ENCODE peak calls at places on chromosomes 13 and 19, in nine cellular contexts. One of them, this sample, is unnamed.

GRCh38 chr13:44747179-44747578 is 171.0 kb upstream of the TSC22D1 start:
- DNase-seq in psoas muscle: no peak
- DNase-seq in pancreas: peak
- DNase-seq in epithelial cell of esophagus: no peak
- DNase-seq in mesothelial cell of epicardium: no peak
- DNase-seq in Calu3: no peak
- DNase-seq in choroid plexus epithelial cell: no peak
- DNase-seq in mucosa of descending colon: no peak
- DNase-seq in suprapubic skin: no peak
- DNase-seq in this sample: no peak

GRCh38 chr13:30196025-30196424 is 111.3 kb downstream of the KATNAL1 start:
- DNase-seq in choroid plexus epithelial cell: peak
- DNase-seq in psoas muscle: no peak
- DNase-seq in pancreas: no peak
- DNase-seq in mucosa of descending colon: no peak
- DNase-seq in suprapubic skin: no peak
- DNase-seq in mesothelial cell of epicardium: no peak
- DNase-seq in epithelial cell of esophagus: no peak
- DNase-seq in Calu3: no peak
- DNase-seq in this sample: no peak

GRCh38 chr13:73767747-73768315 is 366.4 kb downstream of the KLF12 start:
- DNase-seq in pancreas: no peak
- DNase-seq in suprapubic skin: no peak
- DNase-seq in mucosa of descending colon: peak
- DNase-seq in psoas muscle: no peak
- DNase-seq in mesothelial cell of epicardium: no peak
- DNase-seq in choroid plexus epithelial cell: no peak
- DNase-seq in Calu3: peak
- DNase-seq in epithelial cell of esophagus: peak
- DNase-seq in this sample: no peak

GRCh38 chr13:79781829-79782540 is 301.0 kb downstream of the NDFIP2 start:
- DNase-seq in pancreas: no peak
- DNase-seq in mesothelial cell of epicardium: no peak
- DNase-seq in choroid plexus epithelial cell: no peak
- DNase-seq in epithelial cell of esophagus: no peak
- DNase-seq in psoas muscle: no peak
- DNase-seq in suprapubic skin: no peak
- DNase-seq in Calu3: no peak
- DNase-seq in mucosa of descending colon: no peak
- DNase-seq in this sample: no peak

GRCh38 chr19:40803857-40804782 is 5.1 kb downstream of the EGLN2 start:
- DNase-seq in epithelial cell of esophagus: no peak
- DNase-seq in choroid plexus epithelial cell: no peak
- DNase-seq in suprapubic skin: no peak
- DNase-seq in mesothelial cell of epicardium: no peak
- DNase-seq in psoas muscle: no peak
- DNase-seq in Calu3: no peak
- DNase-seq in mucosa of descending colon: peak
- DNase-seq in pancreas: peak
- DNase-seq in this sample: no peak

GRCh38 chr13:69324109-69324886 is 783.3 kb upstream of the ATXN8OS start:
- DNase-seq in suprapubic skin: no peak
- DNase-seq in choroid plexus epithelial cell: peak
- DNase-seq in mucosa of descending colon: no peak
- DNase-seq in mesothelial cell of epicardium: no peak
- DNase-seq in epithelial cell of esophagus: peak
- DNase-seq in pancreas: no peak
- DNase-seq in psoas muscle: no peak
- DNase-seq in Calu3: no peak
- DNase-seq in this sample: no peak

GRCh38 chr13:66461021-66461420 is 769.1 kb downstream of the PCDH9 start:
- DNase-seq in Calu3: no peak
- DNase-seq in choroid plexus epithelial cell: no peak
- DNase-seq in mesothelial cell of epicardium: no peak
- DNase-seq in psoas muscle: no peak
- DNase-seq in suprapubic skin: no peak
- DNase-seq in epithelial cell of esophagus: no peak
- DNase-seq in pancreas: no peak
- DNase-seq in mucosa of descending colon: no peak
- DNase-seq in this sample: no peak

GRCh38 chr13:46575321-46575721 is 22.4 kb downstream of the LRCH1 start:
- DNase-seq in mucosa of descending colon: no peak
- DNase-seq in choroid plexus epithelial cell: peak
- DNase-seq in psoas muscle: no peak
- DNase-seq in suprapubic skin: no peak
- DNase-seq in Calu3: no peak
- DNase-seq in pancreas: no peak
- DNase-seq in mesothelial cell of epicardium: no peak
- DNase-seq in epithelial cell of esophagus: peak
- DNase-seq in this sample: no peak

GRCh38 chr19:11460207-11460606 is 20.6 kb downstream of the ELAVL3 start:
- DNase-seq in epithelial cell of esophagus: no peak
- DNase-seq in mesothelial cell of epicardium: no peak
- DNase-seq in psoas muscle: no peak
- DNase-seq in pancreas: no peak
- DNase-seq in mucosa of descending colon: no peak
- DNase-seq in Calu3: no peak
- DNase-seq in suprapubic skin: no peak
- DNase-seq in choroid plexus epithelial cell: no peak
- DNase-seq in this sample: no peak

GRCh38 chr13:42049454-42049780 is 969 bp downstream of the DGKH start:
- DNase-seq in epithelial cell of esophagus: no peak
- DNase-seq in choroid plexus epithelial cell: no peak
- DNase-seq in mucosa of descending colon: no peak
- DNase-seq in pancreas: no peak
- DNase-seq in suprapubic skin: no peak
- DNase-seq in mesothelial cell of epicardium: no peak
- DNase-seq in Calu3: no peak
- DNase-seq in psoas muscle: no peak
- DNase-seq in this sample: no peak

GRCh38 chr13:42047561-42048322 is 706 bp upstream of the DGKH start:
- DNase-seq in mesothelial cell of epicardium: no peak
- DNase-seq in psoas muscle: peak
- DNase-seq in suprapubic skin: no peak
- DNase-seq in pancreas: peak
- DNase-seq in Calu3: peak
- DNase-seq in choroid plexus epithelial cell: peak
- DNase-seq in epithelial cell of esophagus: peak
- DNase-seq in mucosa of descending colon: peak
- DNase-seq in this sample: peak

GRCh38 chr13:42046448-42046847 is 2.0 kb upstream of the DGKH start:
- DNase-seq in mucosa of descending colon: no peak
- DNase-seq in psoas muscle: no peak
- DNase-seq in epithelial cell of esophagus: no peak
- DNase-seq in choroid plexus epithelial cell: no peak
- DNase-seq in Calu3: no peak
- DNase-seq in suprapubic skin: no peak
- DNase-seq in mesothelial cell of epicardium: no peak
- DNase-seq in pancreas: no peak
- DNase-seq in this sample: no peak

GRCh38 chr13:42048323-42048624 is 174 bp upstream of the DGKH start:
- DNase-seq in Calu3: no peak
- DNase-seq in pancreas: no peak
- DNase-seq in choroid plexus epithelial cell: peak
- DNase-seq in mesothelial cell of epicardium: no peak
- DNase-seq in mucosa of descending colon: no peak
- DNase-seq in suprapubic skin: no peak
- DNase-seq in psoas muscle: no peak
- DNase-seq in epithelial cell of esophagus: no peak
- DNase-seq in this sample: no peak

DNA sequence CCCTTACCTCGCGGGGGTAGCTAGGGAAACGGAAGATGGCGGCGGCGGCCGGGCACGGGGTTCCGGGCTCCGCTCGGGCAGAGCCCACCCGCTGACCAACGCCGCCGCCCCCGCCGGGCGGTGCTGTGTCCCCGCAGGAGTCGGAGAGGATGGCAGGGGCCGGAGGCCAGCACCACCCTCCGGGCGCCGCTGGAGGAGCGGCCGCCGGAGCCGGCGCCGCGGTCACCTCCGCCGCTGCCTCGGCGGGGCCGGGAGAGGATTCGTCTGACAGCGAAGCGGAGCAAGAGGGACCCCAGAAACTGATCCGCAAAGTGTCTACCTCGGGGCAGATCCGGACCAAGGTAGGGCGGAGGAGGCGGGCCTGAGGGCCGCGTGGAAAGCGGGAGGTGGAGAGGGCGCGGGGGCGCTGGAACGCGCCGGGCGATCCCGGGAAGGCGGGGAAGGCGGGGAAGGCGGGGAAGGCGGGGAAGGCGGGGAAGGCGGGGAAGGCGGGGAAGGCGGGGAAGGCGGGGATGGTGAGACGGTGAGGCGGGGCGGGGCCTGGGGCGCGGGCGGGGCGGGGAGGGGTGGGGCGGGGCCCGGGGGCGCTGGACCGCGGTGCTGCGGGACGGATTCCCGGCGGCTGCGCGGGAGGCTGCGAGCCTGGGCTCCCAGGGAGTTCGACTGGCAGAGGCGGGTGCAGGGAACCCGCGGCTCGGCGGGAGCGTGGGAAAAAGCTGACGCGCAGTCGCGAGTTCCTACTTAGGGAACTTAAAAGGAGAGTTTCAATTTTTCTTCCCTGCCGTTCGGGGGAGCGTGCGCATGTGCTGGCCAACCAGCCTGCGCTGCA is at the start of gene DGKH:
- DNase-seq in Calu3: peak
- DNase-seq in epithelial cell of esophagus: peak
- DNase-seq in choroid plexus epithelial cell: peak
- DNase-seq in mucosa of descending colon: peak
- DNase-seq in psoas muscle: peak
- DNase-seq in suprapubic skin: peak
- DNase-seq in pancreas: peak
- DNase-seq in mesothelial cell of epicardium: peak
- DNase-seq in this sample: peak
- TF ChIP-seq CTCF in Calu3: no peak
- TF ChIP-seq CTCF in epithelial cell of esophagus: no peak
- TF ChIP-seq CTCF in choroid plexus epithelial cell: no peak
- TF ChIP-seq CTCF in mucosa of descending colon: no peak
- TF ChIP-seq CTCF in psoas muscle: no peak
- TF ChIP-seq CTCF in suprapubic skin: no peak
- TF ChIP-seq CTCF in pancreas: no peak
- TF ChIP-seq CTCF in mesothelial cell of epicardium: no peak
- TF ChIP-seq CTCF in this sample: no peak

DNA sequence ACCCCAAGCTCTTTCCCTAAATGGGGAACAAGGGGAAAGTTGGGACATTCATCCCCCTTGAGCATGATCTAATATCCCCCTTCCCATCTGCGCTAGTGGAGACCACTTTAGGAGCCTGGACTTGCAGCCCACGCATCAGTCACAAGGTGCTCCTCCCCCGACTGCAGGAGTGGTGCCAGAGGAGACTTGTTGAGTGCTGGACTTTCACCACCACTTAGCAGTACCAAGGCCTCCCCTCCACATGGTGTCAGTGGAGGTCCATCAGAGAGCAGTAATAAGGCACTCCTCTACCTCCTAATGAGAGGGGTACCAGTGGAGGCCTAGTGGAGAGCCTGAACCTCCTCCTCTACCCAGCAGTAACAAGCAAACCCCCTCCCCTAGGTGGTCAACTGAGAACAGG is 22.5 kb downstream of the CAB39L start:
- DNase-seq in pancreas: no peak
- DNase-seq in Calu3: peak
- DNase-seq in choroid plexus epithelial cell: peak
- DNase-seq in psoas muscle: no peak
- DNase-seq in suprapubic skin: no peak
- DNase-seq in mesothelial cell of epicardium: no peak
- DNase-seq in mucosa of descending colon: peak
- DNase-seq in epithelial cell of esophagus: peak
- DNase-seq in this sample: no peak
- TF ChIP-seq CTCF in pancreas: no peak
- TF ChIP-seq CTCF in Calu3: no peak
- TF ChIP-seq CTCF in choroid plexus epithelial cell: peak
- TF ChIP-seq CTCF in psoas muscle: no peak
- TF ChIP-seq CTCF in suprapubic skin: no peak
- TF ChIP-seq CTCF in mesothelial cell of epicardium: no peak
- TF ChIP-seq CTCF in mucosa of descending colon: no peak
- TF ChIP-seq CTCF in epithelial cell of esophagus: peak
- TF ChIP-seq CTCF in this sample: no peak

DNA sequence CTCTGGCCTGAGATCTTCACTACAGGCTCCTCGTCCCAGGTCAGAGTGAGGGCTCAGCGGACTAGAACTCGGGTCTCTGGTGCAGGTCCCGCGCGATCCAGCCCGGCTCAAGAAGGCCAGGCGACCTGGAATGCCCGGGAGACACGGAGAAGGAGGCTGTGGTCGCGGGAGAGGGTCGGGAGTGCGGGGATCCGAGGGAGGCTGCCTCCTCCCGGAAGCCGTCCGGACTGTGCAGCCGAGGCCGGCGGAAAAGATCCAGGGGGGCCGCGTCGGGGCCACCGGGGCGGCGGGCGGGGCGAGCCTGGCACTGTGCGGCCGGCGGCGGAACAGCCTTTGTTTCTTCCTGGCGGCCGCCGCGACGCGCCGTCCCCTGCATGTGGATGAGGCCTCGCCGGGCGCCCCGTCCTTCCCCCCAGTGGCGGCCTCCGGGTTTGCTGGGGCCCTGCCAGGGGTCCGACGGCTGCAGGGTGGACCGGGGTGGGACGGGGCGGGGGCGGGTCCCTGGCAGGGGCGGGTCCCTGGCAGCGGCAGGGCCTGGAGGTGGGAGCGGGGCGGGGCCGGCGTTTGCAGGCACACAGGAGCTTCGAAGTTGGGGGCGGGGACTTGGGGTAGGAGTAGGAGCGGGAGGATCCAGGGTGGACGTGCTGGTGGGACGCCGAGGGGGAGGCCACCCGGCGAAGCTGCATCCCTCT is 1.0 kb upstream of the SLC7A10 start:
- DNase-seq in Calu3: no peak
- DNase-seq in epithelial cell of esophagus: no peak
- DNase-seq in mucosa of descending colon: peak
- DNase-seq in mesothelial cell of epicardium: no peak
- DNase-seq in choroid plexus epithelial cell: peak
- DNase-seq in suprapubic skin: no peak
- DNase-seq in pancreas: peak
- DNase-seq in psoas muscle: no peak
- DNase-seq in this sample: no peak
- TF ChIP-seq CTCF in Calu3: no peak
- TF ChIP-seq CTCF in epithelial cell of esophagus: no peak
- TF ChIP-seq CTCF in mucosa of descending colon: no peak
- TF ChIP-seq CTCF in mesothelial cell of epicardium: no peak
- TF ChIP-seq CTCF in choroid plexus epithelial cell: no peak
- TF ChIP-seq CTCF in suprapubic skin: no peak
- TF ChIP-seq CTCF in pancreas: no peak
- TF ChIP-seq CTCF in psoas muscle: no peak
- TF ChIP-seq CTCF in this sample: no peak

DNA sequence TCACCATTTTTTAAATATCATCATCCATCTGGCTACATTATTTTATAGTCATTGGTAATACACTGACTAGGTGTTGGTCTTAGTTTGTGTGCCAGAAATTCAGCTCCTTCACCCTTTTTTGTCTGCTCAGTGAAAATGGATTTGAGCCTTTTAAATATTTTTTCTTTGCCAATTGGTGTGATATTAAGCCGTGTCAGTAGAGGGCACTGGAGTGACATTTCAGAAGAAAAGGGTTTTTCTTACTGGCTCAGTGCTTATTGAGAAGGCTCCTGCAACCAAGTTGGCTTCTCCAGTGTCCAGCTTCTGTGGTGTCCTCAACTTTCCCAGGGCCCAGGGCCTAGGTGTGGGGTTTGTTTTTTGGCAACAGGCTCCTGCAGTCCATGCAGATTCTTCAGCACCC is 546.6 kb downstream of the DACH1 start:
- DNase-seq in pancreas: no peak
- DNase-seq in suprapubic skin: no peak
- DNase-seq in epithelial cell of esophagus: peak
- DNase-seq in choroid plexus epithelial cell: peak
- DNase-seq in Calu3: peak
- DNase-seq in psoas muscle: no peak
- DNase-seq in mucosa of descending colon: peak
- DNase-seq in mesothelial cell of epicardium: no peak
- DNase-seq in this sample: no peak
- TF ChIP-seq CTCF in pancreas: no peak
- TF ChIP-seq CTCF in suprapubic skin: no peak
- TF ChIP-seq CTCF in epithelial cell of esophagus: peak
- TF ChIP-seq CTCF in choroid plexus epithelial cell: peak
- TF ChIP-seq CTCF in Calu3: no peak
- TF ChIP-seq CTCF in psoas muscle: peak
- TF ChIP-seq CTCF in mucosa of descending colon: no peak
- TF ChIP-seq CTCF in mesothelial cell of epicardium: peak
- TF ChIP-seq CTCF in this sample: no peak